ENCODE peak calls at places on chromosomes 1 and 21, in five cellular contexts. O is activated T-helper 1 cell treated with Interleukin-2 at 50 U/mL for 16 hours, X is DND-41, J is hypothalamus, E is naive B cell. F is an unnamed sample.

GRCh38 chr1:154502066-154502741 is at the start of the genes SHE and TDRD10:
- DNase-seq in O (no peak), X (no peak), J (no peak), E (peak), F (peak)

GRCh38 chr1:8711873-8712412 is 105.5 kb downstream of the RERE start:
- DNase-seq in O (no peak), X (no peak), J (no peak), E (no peak), F (no peak)

GRCh38 chr1:21590906-21591301 is 78.3 kb downstream of the RAP1GAP start:
- DNase-seq in O (no peak), X (no peak), J (no peak), E (no peak), F (peak)

GRCh38 chr1:93779540-93780121 is 98.0 kb upstream of the BCAR3 start:
- DNase-seq in O (no peak), X (no peak), J (no peak), E (no peak), F (no peak)

GRCh38 chr1:89261926-89262540 is 10.6 kb downstream of the GBP5 start:
- DNase-seq in O (no peak), X (peak), J (no peak), E (no peak), F (peak)

GRCh38 chr1:61125263-61125662 is 42.9 kb downstream of the NFIA start:
- DNase-seq in O (no peak), X (no peak), J (no peak), E (no peak), F (no peak)

GRCh38 chr1:227892930-227893695 is 54.6 kb downstream of the WNT9A start:
- DNase-seq in O (no peak), X (no peak), J (no peak), E (no peak), F (no peak)

GRCh38 chr1:41619511-41620364 is 135.3 kb upstream of the EDN2 start:
- DNase-seq in O (no peak), X (peak), J (no peak), E (no peak), F (no peak)

GRCh38 chr21:16509466-16509865 is 779.7 kb downstream of the USP25 start:
- DNase-seq in O (no peak), X (no peak), J (no peak), E (no peak), F (no peak)

GRCh38 chr1:48019714-48020315 is 22.6 kb upstream of the TRABD2B start:
- DNase-seq in O (no peak), X (no peak), J (no peak), E (no peak), F (no peak)

GRCh38 chr1:56799605-56800398 is 19.4 kb downstream of the FYB2 start:
- DNase-seq in O (no peak), X (no peak), J (no peak), E (no peak), F (peak)

GRCh38 chr1:12541274-12542137 is 76.5 kb downstream of the DHRS3 start:
- DNase-seq in O (no peak), X (no peak), J (no peak), E (no peak), F (no peak)

GRCh38 chr1:205449750-205450443 is 5.9 kb downstream of the BLACAT1 start:
- DNase-seq in O (no peak), X (no peak), J (no peak), E (no peak), F (peak)

GRCh38 chr1:207321790-207322530 is 482 bp downstream of the CD55 start:
- DNase-seq in O (no peak), X (no peak), J (no peak), E (no peak), F (no peak)

GRCh38 chr21:41777934-41778815 is 11.3 kb upstream of the RIPK4 start:
- DNase-seq in O (no peak), X (peak), J (peak), E (no peak), F (peak)

GRCh38 chr1:182484531-182485257 is 34.7 kb downstream of the RGSL1 start:
- DNase-seq in O (no peak), X (peak), J (no peak), E (peak), F (no peak)

GRCh38 chr1:111203681-111204210 is 3.3 kb upstream of the DENND2D start:
- DNase-seq in O (peak), X (peak), J (peak), E (peak), F (no peak)

GRCh38 chr1:8598060-8598724 is 219.2 kb downstream of the RERE start:
- DNase-seq in O (no peak), X (no peak), J (peak), E (no peak), F (peak)

GRCh38 chr1:85366391-85366790 is 90.0 kb upstream of the BCL10 start:
- DNase-seq in O (no peak), X (no peak), J (no peak), E (no peak), F (no peak)

GRCh38 chr1:17441265-17441992 is 2.0 kb upstream of the RCC2 start:
- DNase-seq in O (no peak), X (peak), J (no peak), E (no peak), F (no peak)

GRCh38 chr1:118363396-118363795 is 178.4 kb upstream of the SPAG17 start:
- DNase-seq in O (no peak), X (no peak), J (no peak), E (no peak), F (no peak)

GRCh38 chr1:173332026-173332425 is 124.9 kb upstream of the TNFSF4 start:
- DNase-seq in O (no peak), X (no peak), J (no peak), E (no peak), F (no peak)

GRCh38 chr1:193562121-193562520 is 375.7 kb upstream of the B3GALT2 start:
- DNase-seq in O (no peak), X (no peak), J (no peak), E (no peak), F (no peak)

GRCh38 chr21:36735724-36736310 is 36.9 kb downstream of the SIM2 start:
- DNase-seq in O (no peak), X (no peak), J (no peak), E (no peak), F (no peak)

GRCh38 chr1:55081188-55081904 is 42.0 kb downstream of the PCSK9 start:
- DNase-seq in O (no peak), X (no peak), J (no peak), E (no peak), F (no peak)

GRCh38 chr1:19979494-19979977 is at the start of gene PLA2G2A:
- DNase-seq in O (no peak), X (no peak), J (no peak), E (no peak), F (no peak)

GRCh38 chr1:100219879-100220278 is 29.8 kb downstream of the DBT start:
- DNase-seq in O (no peak), X (no peak), J (no peak), E (no peak), F (no peak)

GRCh38 chr1:81999364-81999763 is 198.6 kb downstream of the ADGRL2 start:
- DNase-seq in O (no peak), X (no peak), J (no peak), E (no peak), F (no peak)

GRCh38 chr1:31723828-31724359 is 20.1 kb upstream of the COL16A1 start:
- DNase-seq in O (no peak), X (peak), J (peak), E (no peak), F (no peak)

GRCh38 chr1:193462629-193463320 is 276.4 kb upstream of the B3GALT2 start:
- DNase-seq in O (no peak), X (no peak), J (no peak), E (peak), F (no peak)

GRCh38 chr1:25037174-25038074 is 107.3 kb upstream of the RUNX3 start:
- DNase-seq in O (peak), X (peak), J (peak), E (peak), F (no peak)

GRCh38 chr1:43664369-43664768 is 14.4 kb downstream of the KDM4A start:
- DNase-seq in O (no peak), X (no peak), J (no peak), E (no peak), F (no peak)

GRCh38 chr1:160539896-160540858 is 17.1 kb upstream of the SLAMF6 start:
- DNase-seq in O (peak), X (peak), J (no peak), E (peak), F (no peak)

GRCh38 chr21:17802568-17802967 is 16.6 kb downstream of the C21orf91 start:
- DNase-seq in O (no peak), X (no peak), J (no peak), E (no peak), F (no peak)

F was measured in NCI-H2227 treated with DMSO at 0.1 percent for 48 hours.